ENCODE peak calls at places on chromosomes 12 and 14, in ten cellular contexts. F is suprapubic skin; A is stomach; R is naive thymus-derived CD4-positive, alpha-beta T cell; M is tibial artery; D is PC-3; N is transverse colon; P is mammary epithelial cell; C is neural progenitor cell; K is adrenal gland. S is an unnamed sample.

GRCh38 chr14:35335388-35336092 is 43.4 kb downstream of the PSMA6 start:
- DNase-seq in P (no peak), M (peak; percentile 47), D (peak; percentile 46), R (no peak), F (no peak), A (peak; percentile 87), N (peak; percentile 94), K (peak; percentile 94), C (no peak), S (no peak)

GRCh38 chr14:61854898-61855297 is 92.7 kb downstream of the SNAPC1 start:
- DNase-seq in F (no peak), P (no peak), D (no peak), C (no peak), A (no peak), K (no peak), R (no peak), M (no peak), N (no peak), S (no peak)

GRCh38 chr12:89064151-89064550 is 288.1 kb downstream of the DUSP6 start:
- DNase-seq in P (peak; percentile 91), D (peak; percentile 7), F (no peak), A (no peak), R (no peak), C (no peak), K (no peak), M (no peak), N (no peak), S (no peak)

GRCh38 chr12:124949779-124950728 is 35.6 kb upstream of the UBC start:
- DNase-seq in P (no peak), N (no peak), F (no peak), A (no peak), M (no peak), D (no peak), K (no peak), C (no peak), R (no peak), S (no peak)

GRCh38 chr14:105853089-105853906 is 326.9 kb downstream of the TMEM121 start:
- DNase-seq in A (no peak), M (peak; percentile 9), R (peak; percentile 19), N (peak; percentile 7), D (no peak), K (no peak), C (no peak), P (no peak), F (peak; percentile 74), S (no peak)

GRCh38 chr12:68675098-68675842 is 11.5 kb upstream of the NUP107 start:
- DNase-seq in C (peak; percentile 30), M (no peak), N (peak; percentile 64), D (no peak), K (no peak), A (peak; percentile 48), R (peak; percentile 39), P (no peak), F (no peak), S (peak; percentile 41)

GRCh38 chr12:11798856-11799530 is 149.5 kb downstream of the ETV6 start:
- DNase-seq in D (peak; percentile 89), K (no peak), N (no peak), C (no peak), M (no peak), P (peak; percentile 92), F (no peak), A (no peak), R (no peak), S (no peak)

GRCh38 chr12:1616233-1617066 is 12.6 kb upstream of the WNT5B start:
- DNase-seq in A (no peak), M (no peak), R (no peak), K (no peak), C (no peak), P (peak; percentile 87), D (no peak), F (peak; percentile 60), N (no peak), S (no peak)

GRCh38 chr14:63759454-63759853 is 31.6 kb upstream of the SGPP1 start:
- DNase-seq in N (no peak), F (no peak), D (no peak), A (no peak), M (no peak), K (no peak), P (no peak), C (no peak), R (no peak), S (no peak)

GRCh38 chr12:18750087-18750486 is 12.2 kb downstream of the CAPZA3 start:
- DNase-seq in N (no peak), F (no peak), P (no peak), M (no peak), R (no peak), D (peak; percentile 15), C (no peak), A (no peak), K (peak; percentile 41), S (no peak)

GRCh38 chr12:39173689-39174088 is 268.3 kb upstream of the CPNE8 start:
- DNase-seq in A (no peak), K (no peak), C (no peak), R (no peak), P (peak; percentile 8), D (peak; percentile 80), N (no peak), F (no peak), M (no peak), S (no peak)

GRCh38 chr14:31229638-31230229 is 22.1 kb upstream of the HECTD1 start:
- DNase-seq in A (peak; percentile 86), R (no peak), D (peak; percentile 99), M (peak; percentile 70), C (peak; percentile 70), P (peak; percentile 97), F (peak; percentile 82), K (peak; percentile 69), N (peak; percentile 79), S (no peak)

GRCh38 chr14:64673748-64674147 is 30.5 kb upstream of the PLEKHG3 start:
- DNase-seq in R (peak; percentile 33), A (no peak), P (peak; percentile 98), D (no peak), N (no peak), K (no peak), M (no peak), F (no peak), C (no peak), S (peak; percentile 56)

GRCh38 chr14:91307046-91307445 is 62.5 kb upstream of the GPR68 start:
- DNase-seq in K (no peak), A (no peak), C (no peak), D (no peak), M (no peak), F (no peak), N (no peak), R (no peak), P (no peak), S (no peak)

DNA sequence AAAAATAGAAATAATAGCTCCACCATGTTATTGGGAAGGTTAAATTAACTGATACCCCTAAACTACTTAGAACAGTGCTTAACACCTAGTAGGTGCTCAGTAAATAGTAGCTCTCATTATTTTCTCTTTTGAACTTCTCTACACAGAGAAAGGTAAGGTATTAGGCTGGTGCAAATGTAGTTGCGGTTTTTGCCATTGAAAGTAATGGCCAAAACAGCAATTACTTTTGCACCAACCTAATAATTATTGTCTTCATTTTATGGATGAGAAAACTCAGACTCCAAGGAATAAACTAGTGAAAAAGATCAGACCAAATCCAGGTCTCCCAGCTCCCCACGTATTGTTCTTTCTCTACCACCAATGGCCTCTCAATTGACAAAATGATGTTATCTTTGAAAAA is 157.2 kb upstream of the TMPO start:
- DNase-seq in F (no peak), P (no peak), R (no peak), N (no peak), K (no peak), D (no peak), C (no peak), A (no peak), M (no peak), S (no peak)
- H3K4me1 ChIP-seq in F (no peaks in the 10 kb centered on the region), P (peaks cover 28% of the 10 kb centered on the region), R (no peaks in the 10 kb centered on the region), N (no peaks in the 10 kb centered on the region), K (no peaks in the 10 kb centered on the region), D (no peaks in the 10 kb centered on the region), C (peaks cover 18% of the 10 kb centered on the region), A (no peaks in the 10 kb centered on the region), M (no peaks in the 10 kb centered on the region), S (no peaks in the 10 kb centered on the region)

GRCh38 chr14:75226755-75227544 is 50.5 kb upstream of the TMED10 start:
- DNase-seq in D (no peak), N (peak; percentile 59), M (no peak), R (no peak), A (peak; percentile 45), F (no peak), K (no peak), P (no peak), C (no peak), S (no peak)
- H3K4me1 ChIP-seq in D (peaks cover 18% of the 10 kb centered on the region), N (peaks cover 56% of the 10 kb centered on the region), M (no peaks in the 10 kb centered on the region), R (peaks cover 28% of the 10 kb centered on the region), A (peaks cover 31% of the 10 kb centered on the region), F (peaks cover 16% of the 10 kb centered on the region), K (no peaks in the 10 kb centered on the region), P (peaks cover 43% of the 10 kb centered on the region), C (peaks cover 22% of the 10 kb centered on the region), S (peaks cover 15% of the 10 kb centered on the region)

DNA sequence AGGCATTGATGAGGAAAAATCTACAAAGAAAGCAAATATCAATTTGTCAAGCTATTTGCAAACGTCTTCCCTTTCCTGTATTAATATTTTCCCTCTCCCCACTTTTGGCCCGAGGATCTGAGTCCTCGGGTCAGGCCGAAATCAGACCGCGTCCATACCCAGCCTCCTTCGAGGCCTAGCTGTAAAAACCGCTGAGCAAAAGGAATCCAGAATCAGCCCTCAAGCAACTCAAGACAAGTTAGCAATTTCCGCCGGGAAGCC is 352 bp upstream of the MAPK1IP1L start:
- DNase-seq in N (no peak), F (no peak), K (no peak), C (no peak), P (no peak), M (no peak), R (no peak), A (no peak), D (no peak), S (no peak)
- H3K4me1 ChIP-seq in N (peaks cover 46% of the 10 kb centered on the region), F (peaks cover 38% of the 10 kb centered on the region), K (peaks cover 45% of the 10 kb centered on the region), C (peaks cover 23% of the 10 kb centered on the region), P (peaks cover 22% of the 10 kb centered on the region), M (peaks cover 5% of the 10 kb centered on the region), R (peaks cover 30% of the 10 kb centered on the region), A (peaks cover 41% of the 10 kb centered on the region), D (peaks cover 31% of the 10 kb centered on the region), S (peaks cover 41% of the 10 kb centered on the region)

GRCh38 chr12:27243804-27244679 is at the start of gene STK38L:
- DNase-seq in C (peak; percentile 96), P (peak; percentile 91), N (peak; percentile 99), F (peak; percentile 98), A (peak; percentile 97), M (peak; percentile 94), K (peak; percentile 97), R (peak; percentile 98), D (peak; percentile 98), S (peak; percentile 95)

GRCh38 chr12:27243006-27243405 is 1.1 kb upstream of the STK38L start:
- DNase-seq in D (no peak), K (no peak), P (no peak), A (no peak), F (no peak), N (no peak), M (no peak), R (no peak), C (no peak), S (no peak)

GRCh38 chr12:27236498-27236897 is 7.6 kb upstream of the STK38L start:
- DNase-seq in F (no peak), K (no peak), N (no peak), P (peak; percentile 29), M (no peak), D (peak; percentile 58), A (no peak), C (no peak), R (no peak), S (no peak)

GRCh38 chr12:27233814-27234213 is 10.3 kb upstream of the STK38L start:
- DNase-seq in F (no peak), C (no peak), R (no peak), D (no peak), A (no peak), N (no peak), M (no peak), P (no peak), K (no peak), S (no peak)

GRCh38 chr12:27237790-27238771 is 6.0 kb upstream of the STK38L start:
- DNase-seq in A (no peak), F (no peak), P (no peak), N (no peak), R (peak; percentile 27), M (no peak), D (no peak), K (no peak), C (no peak), S (no peak)
- H3K4me1 ChIP-seq in A (no peaks in the 10 kb centered on the region), F (no peaks in the 10 kb centered on the region), P (no peaks in the 10 kb centered on the region), N (peaks cover 4% of the 10 kb centered on the region), R (no peaks in the 10 kb centered on the region), M (no peaks in the 10 kb centered on the region), D (no peaks in the 10 kb centered on the region), K (no peaks in the 10 kb centered on the region), C (no peaks in the 10 kb centered on the region), S (peaks cover 4% of the 10 kb centered on the region)